ENCODE peak calls at places on chromosomes 16 and 17, in seven cellular contexts. N, R, T, U, P, S and M are unnamed samples.

GRCh38 chr16:30923554-30924085 is at the start of gene FBXL19:
- DNase-seq in R (no peak), S (no peak), P (no peak), U (no peak), T (no peak), N (peak), M (peak)

GRCh38 chr16:1258906-1259759 is 3.3 kb downstream of the TPSD1 start:
- DNase-seq in T (no peak), N (no peak), P (no peak), S (no peak), R (no peak), U (no peak), M (no peak)

GRCh38 chr16:84821728-84822676 is 2.2 kb downstream of the CRISPLD2 start:
- DNase-seq in N (no peak), U (no peak), S (no peak), R (no peak), P (no peak), T (no peak), M (no peak)

GRCh38 chr16:11005611-11005975 is 61.2 kb downstream of the CLEC16A start:
- DNase-seq in N (no peak), P (no peak), S (no peak), U (no peak), R (no peak), T (no peak), M (no peak)

GRCh38 chr16:69839798-69840409 is 77.8 kb downstream of the WWP2 start:
- DNase-seq in S (no peak), N (no peak), U (no peak), T (no peak), R (no peak), P (no peak), M (peak)

GRCh38 chr17:81287155-81287554 is 8.0 kb downstream of the SLC38A10 start:
- DNase-seq in R (no peak), U (no peak), T (no peak), P (no peak), S (no peak), N (no peak), M (no peak)

GRCh38 chr16:11346700-11347319 is 1.6 kb downstream of the RMI2 start:
- DNase-seq in S (no peak), P (no peak), N (no peak), R (no peak), U (no peak), T (no peak), M (no peak)

GRCh38 chr17:76569607-76570279 is 15.9 kb downstream of the ST6GALNAC2 start:
- DNase-seq in R (no peak), N (peak), T (no peak), U (no peak), P (no peak), S (no peak), M (no peak)

GRCh38 chr17:5819396-5819795 is 235.1 kb upstream of the NLRP1 start:
- DNase-seq in T (no peak), N (no peak), R (no peak), S (no peak), P (no peak), U (no peak), M (no peak)

GRCh38 chr16:12902511-12903324 is 1.3 kb downstream of the SHISA9 start:
- DNase-seq in U (no peak), P (no peak), T (no peak), N (no peak), R (no peak), S (no peak), M (no peak)

GRCh38 chr17:15496735-15497134 is 29.3 kb upstream of the CDRT4 start:
- DNase-seq in U (no peak), T (no peak), N (no peak), S (no peak), R (no peak), P (no peak), M (no peak)

GRCh38 chr16:3755249-3755648 is 37.9 kb upstream of the TRAP1 start:
- DNase-seq in U (no peak), P (no peak), S (no peak), T (no peak), N (no peak), R (no peak), M (no peak)

GRCh38 chr17:76816590-76817135 is 51.5 kb upstream of the MGAT5B start:
- DNase-seq in T (peak), S (peak), U (peak), N (peak), R (no peak), P (peak), M (peak)

GRCh38 chr17:35560703-35561102 is at the start of gene SLFN14:
- DNase-seq in U (no peak), T (no peak), P (no peak), R (no peak), S (no peak), N (no peak), M (no peak)

GRCh38 chr16:15650698-15651161 is 685 bp downstream of the NDE1 start:
- DNase-seq in T (no peak), N (no peak), U (no peak), P (peak), R (no peak), S (peak), M (no peak)

GRCh38 chr17:33523577-33523981 is 230.5 kb upstream of the ASIC2 start:
- DNase-seq in T (no peak), R (no peak), U (no peak), S (no peak), P (no peak), N (no peak), M (peak)

GRCh38 chr16:10579965-10580918 is at the start of gene EMP2:
- DNase-seq in N (peak), R (no peak), U (no peak), T (peak), S (no peak), P (peak), M (peak)

GRCh38 chr17:39578272-39578671 is 29.4 kb downstream of the NEUROD2 start:
- DNase-seq in R (no peak), T (no peak), U (no peak), P (no peak), N (no peak), S (no peak), M (no peak)

GRCh38 chr17:81960130-81960958 is 643 bp downstream of the NOTUM start:
- DNase-seq in N (no peak), R (no peak), P (no peak), T (no peak), S (no peak), U (no peak), M (no peak)

GRCh38 chr17:82440377-82440981 is 10.1 kb downstream of the CYBC1 start:
- DNase-seq in S (no peak), T (no peak), N (no peak), R (no peak), P (no peak), U (no peak), M (no peak)

GRCh38 chr17:16492613-16493290 is 759 bp upstream of the LRRC75A start:
- DNase-seq in T (no peak), P (no peak), U (no peak), N (no peak), R (no peak), S (no peak), M (no peak)

GRCh38 chr17:27989046-27989445 is 53.4 kb upstream of the NLK start:
- DNase-seq in T (no peak), N (no peak), S (no peak), U (no peak), R (no peak), P (peak), M (no peak)

GRCh38 chr17:19541445-19541844 is 7.8 kb downstream of the SLC47A1 start:
- DNase-seq in R (no peak), P (no peak), N (no peak), S (no peak), T (no peak), U (no peak), M (no peak)